ENCODE peak calls at places on chromosomes 5 and 9, in five cellular contexts. One of them, this sample, is unnamed.

GRCh38 chr5:32543291-32543690 is 42.1 kb upstream of the SUB1 start:
- DNase-seq in astrocyte: peak
- DNase-seq in heart right ventricle: no peak
- DNase-seq in IMR-90: no peak
- DNase-seq in Panc1: no peak
- DNase-seq in this sample: no peak

GRCh38 chr5:33309076-33309475 is 131.7 kb upstream of the TARS1 start:
- DNase-seq in astrocyte: no peak
- DNase-seq in heart right ventricle: no peak
- DNase-seq in IMR-90: no peak
- DNase-seq in Panc1: no peak
- DNase-seq in this sample: no peak

GRCh38 chr5:57683036-57683600 is 200.5 kb upstream of the ACTBL2 start:
- DNase-seq in astrocyte: no peak
- DNase-seq in heart right ventricle: no peak
- DNase-seq in IMR-90: peak
- DNase-seq in Panc1: no peak
- DNase-seq in this sample: no peak

GRCh38 chr5:68699966-68700365 is 393.8 kb upstream of the SLC30A5 start:
- DNase-seq in astrocyte: no peak
- DNase-seq in heart right ventricle: no peak
- DNase-seq in IMR-90: no peak
- DNase-seq in Panc1: no peak
- DNase-seq in this sample: no peak

GRCh38 chr9:88852794-88853193 is 138.5 kb upstream of the S1PR3 start:
- DNase-seq in astrocyte: peak
- DNase-seq in heart right ventricle: no peak
- DNase-seq in IMR-90: peak
- DNase-seq in Panc1: no peak
- DNase-seq in this sample: no peak

GRCh38 chr5:88687253-88687955 is 195.6 kb downstream of the MEF2C start:
- DNase-seq in astrocyte: no peak
- DNase-seq in heart right ventricle: no peak
- DNase-seq in IMR-90: no peak
- DNase-seq in Panc1: no peak
- DNase-seq in this sample: no peak

GRCh38 chr5:141788296-141788980 is 89.8 kb downstream of the PCDH1 start:
- DNase-seq in astrocyte: no peak
- DNase-seq in heart right ventricle: no peak
- DNase-seq in IMR-90: no peak
- DNase-seq in Panc1: no peak
- DNase-seq in this sample: no peak

GRCh38 chr5:88829053-88829452 is 53.9 kb downstream of the MEF2C start:
- DNase-seq in astrocyte: no peak
- DNase-seq in heart right ventricle: no peak
- DNase-seq in IMR-90: no peak
- DNase-seq in Panc1: no peak
- DNase-seq in this sample: no peak

GRCh38 chr9:134853893-134854292 is 26.7 kb upstream of the FCN2 start:
- DNase-seq in astrocyte: no peak
- DNase-seq in heart right ventricle: no peak
- DNase-seq in IMR-90: no peak
- DNase-seq in Panc1: no peak
- DNase-seq in this sample: no peak

GRCh38 chr9:4666042-4666699 is at the start of gene SPATA6L:
- DNase-seq in astrocyte: peak
- DNase-seq in heart right ventricle: peak
- DNase-seq in IMR-90: peak
- DNase-seq in Panc1: no peak
- DNase-seq in this sample: peak

GRCh38 chr5:16744164-16744880 is 127.5 kb upstream of the RETREG1 start:
- DNase-seq in astrocyte: no peak
- DNase-seq in heart right ventricle: no peak
- DNase-seq in IMR-90: no peak
- DNase-seq in Panc1: no peak
- DNase-seq in this sample: no peak

GRCh38 chr9:97557606-97558095 is 56.2 kb downstream of the TMOD1 start:
- DNase-seq in astrocyte: no peak
- DNase-seq in heart right ventricle: peak
- DNase-seq in IMR-90: no peak
- DNase-seq in Panc1: no peak
- DNase-seq in this sample: peak

GRCh38 chr9:133509179-133510083 is 15.3 kb downstream of the MYMK start:
- DNase-seq in astrocyte: no peak
- DNase-seq in heart right ventricle: peak
- DNase-seq in IMR-90: no peak
- DNase-seq in Panc1: no peak
- DNase-seq in this sample: no peak

GRCh38 chr9:3708751-3709150 is 182.9 kb upstream of the RFX3 start:
- DNase-seq in astrocyte: peak
- DNase-seq in heart right ventricle: no peak
- DNase-seq in IMR-90: peak
- DNase-seq in Panc1: no peak
- DNase-seq in this sample: no peak

GRCh38 chr9:113514748-113515147 is 51.2 kb downstream of the RGS3 start:
- DNase-seq in astrocyte: no peak
- DNase-seq in heart right ventricle: no peak
- DNase-seq in IMR-90: no peak
- DNase-seq in Panc1: no peak
- DNase-seq in this sample: no peak

GRCh38 chr5:40796487-40796889 is 1.7 kb downstream of the PRKAA1 start:
- DNase-seq in astrocyte: peak
- DNase-seq in heart right ventricle: no peak
- DNase-seq in IMR-90: peak
- DNase-seq in Panc1: no peak
- DNase-seq in this sample: no peak

GRCh38 chr5:124630767-124631704 is 115.4 kb downstream of the ZNF608 start:
- DNase-seq in astrocyte: no peak
- DNase-seq in heart right ventricle: no peak
- DNase-seq in IMR-90: peak
- DNase-seq in Panc1: no peak
- DNase-seq in this sample: no peak

DNA sequence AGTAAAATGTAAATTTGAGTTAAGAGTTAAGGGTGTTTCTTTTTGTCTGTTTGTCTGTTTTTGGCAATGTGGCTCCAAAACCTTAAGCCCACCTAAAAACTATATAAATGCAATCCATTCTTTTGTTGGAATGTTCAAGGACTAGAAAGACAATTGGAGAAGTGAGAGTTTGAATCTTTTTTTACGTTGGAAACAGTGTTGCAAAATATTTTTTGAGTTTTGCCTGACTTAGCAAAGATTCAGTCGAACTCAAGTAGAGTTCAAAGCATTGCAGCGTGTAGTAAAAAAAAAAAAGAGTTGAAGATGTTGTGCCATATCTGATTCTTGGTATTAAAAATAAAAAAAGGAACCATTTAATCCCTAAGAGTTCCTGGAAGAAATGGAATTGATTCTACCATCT is 915 bp downstream of the SYK start:
- DNase-seq in astrocyte: no peak
- DNase-seq in heart right ventricle: no peak
- DNase-seq in IMR-90: no peak
- DNase-seq in Panc1: no peak
- DNase-seq in this sample: no peak
- H3K27ac ChIP-seq in astrocyte: no peak
- H3K27ac ChIP-seq in heart right ventricle: no peak
- H3K27ac ChIP-seq in IMR-90: no peak
- H3K27ac ChIP-seq in Panc1: no peak
- H3K27ac ChIP-seq in this sample: no peak

GRCh38 chr9:36858805-36859375 is 175.2 kb downstream of the PAX5 start:
- DNase-seq in astrocyte: no peak
- DNase-seq in heart right ventricle: no peak
- DNase-seq in IMR-90: no peak
- DNase-seq in Panc1: no peak
- DNase-seq in this sample: no peak

GRCh38 chr9:36854034-36854433 is 180.0 kb downstream of the PAX5 start:
- DNase-seq in astrocyte: no peak
- DNase-seq in heart right ventricle: no peak
- DNase-seq in IMR-90: no peak
- DNase-seq in Panc1: no peak
- DNase-seq in this sample: no peak

GRCh38 chr9:36853233-36853632 is 180.8 kb downstream of the PAX5 start:
- DNase-seq in astrocyte: no peak
- DNase-seq in heart right ventricle: no peak
- DNase-seq in IMR-90: no peak
- DNase-seq in Panc1: no peak
- DNase-seq in this sample: no peak

GRCh38 chr9:36854751-36855150 is 179.3 kb downstream of the PAX5 start:
- DNase-seq in astrocyte: no peak
- DNase-seq in heart right ventricle: no peak
- DNase-seq in IMR-90: no peak
- DNase-seq in Panc1: no peak
- DNase-seq in this sample: no peak

GRCh38 chr9:36855443-36856315 is 178.4 kb downstream of the PAX5 start:
- DNase-seq in astrocyte: no peak
- DNase-seq in heart right ventricle: no peak
- DNase-seq in IMR-90: no peak
- DNase-seq in Panc1: peak
- DNase-seq in this sample: no peak
- TF ChIP-seq CTCF in astrocyte: no peak
- TF ChIP-seq CTCF in heart right ventricle: no peak
- TF ChIP-seq CTCF in IMR-90: peak
- TF ChIP-seq CTCF in Panc1: no peak
- TF ChIP-seq CTCF in this sample: no peak

GRCh38 chr5:93587919-93588585 is 5.0 kb downstream of the NR2F1 start:
- DNase-seq in astrocyte: no peak
- DNase-seq in heart right ventricle: no peak
- DNase-seq in IMR-90: no peak
- DNase-seq in Panc1: no peak
- DNase-seq in this sample: no peak
- H3K4me3 ChIP-seq in astrocyte: peak
- H3K4me3 ChIP-seq in heart right ventricle: no peak
- H3K4me3 ChIP-seq in IMR-90: peak
- H3K4me3 ChIP-seq in Panc1: no peak
- H3K4me3 ChIP-seq in this sample: peak

GRCh38 chr9:126637002-126637849 is 23.5 kb downstream of the LMX1B start:
- DNase-seq in astrocyte: no peak
- DNase-seq in heart right ventricle: no peak
- DNase-seq in IMR-90: no peak
- DNase-seq in Panc1: no peak
- DNase-seq in this sample: no peak
- H3K27ac ChIP-seq in astrocyte: no peak
- H3K27ac ChIP-seq in heart right ventricle: no peak
- H3K27ac ChIP-seq in IMR-90: no peak
- H3K27ac ChIP-seq in Panc1: no peak
- H3K27ac ChIP-seq in this sample: no peak

GRCh38 chr9:72471096-72471495 is 50.3 kb upstream of the TMC1 start:
- DNase-seq in astrocyte: no peak
- DNase-seq in heart right ventricle: no peak
- DNase-seq in IMR-90: no peak
- DNase-seq in Panc1: no peak
- DNase-seq in this sample: no peak
- TF ChIP-seq CTCF in astrocyte: no peak
- TF ChIP-seq CTCF in heart right ventricle: no peak
- TF ChIP-seq CTCF in IMR-90: no peak
- TF ChIP-seq CTCF in Panc1: no peak
- TF ChIP-seq CTCF in this sample: no peak

GRCh38 chr9:136660971-136661540 is 1.7 kb upstream of the EGFL7 start:
- DNase-seq in astrocyte: no peak
- DNase-seq in heart right ventricle: no peak
- DNase-seq in IMR-90: no peak
- DNase-seq in Panc1: no peak
- DNase-seq in this sample: no peak

GRCh38 chr9:136656795-136657611 is 5.7 kb upstream of the EGFL7 start:
- DNase-seq in astrocyte: no peak
- DNase-seq in heart right ventricle: peak
- DNase-seq in IMR-90: no peak
- DNase-seq in Panc1: no peak
- DNase-seq in this sample: no peak

GRCh38 chr9:136657975-136658848 is 4.5 kb upstream of the EGFL7 start:
- DNase-seq in astrocyte: no peak
- DNase-seq in heart right ventricle: peak
- DNase-seq in IMR-90: no peak
- DNase-seq in Panc1: no peak
- DNase-seq in this sample: no peak

GRCh38 chr9:136659861-136660784 is 2.6 kb upstream of the EGFL7 start:
- DNase-seq in astrocyte: no peak
- DNase-seq in heart right ventricle: peak
- DNase-seq in IMR-90: no peak
- DNase-seq in Panc1: no peak
- DNase-seq in this sample: no peak

GRCh38 chr9:136658849-136659535 is 3.7 kb upstream of the EGFL7 start:
- DNase-seq in astrocyte: no peak
- DNase-seq in heart right ventricle: peak
- DNase-seq in IMR-90: no peak
- DNase-seq in Panc1: no peak
- DNase-seq in this sample: no peak
- H3K4me3 ChIP-seq in astrocyte: no peak
- H3K4me3 ChIP-seq in heart right ventricle: peak
- H3K4me3 ChIP-seq in IMR-90: no peak
- H3K4me3 ChIP-seq in Panc1: no peak
- H3K4me3 ChIP-seq in this sample: no peak

GRCh38 chr5:60841361-60841760 is 2.7 kb downstream of the ELOVL7 start:
- DNase-seq in astrocyte: no peak
- DNase-seq in heart right ventricle: no peak
- DNase-seq in IMR-90: no peak
- DNase-seq in Panc1: no peak
- DNase-seq in this sample: no peak

GRCh38 chr5:60843693-60844428 is at the start of gene ELOVL7:
- DNase-seq in astrocyte: peak
- DNase-seq in heart right ventricle: peak
- DNase-seq in IMR-90: peak
- DNase-seq in Panc1: no peak
- DNase-seq in this sample: peak

GRCh38 chr5:60842859-60843692 is 993 bp downstream of the ELOVL7 start:
- DNase-seq in astrocyte: no peak
- DNase-seq in heart right ventricle: no peak
- DNase-seq in IMR-90: no peak
- DNase-seq in Panc1: no peak
- DNase-seq in this sample: peak

GRCh38 chr5:60846298-60846697 is 2.2 kb upstream of the ELOVL7 start:
- DNase-seq in astrocyte: no peak
- DNase-seq in heart right ventricle: no peak
- DNase-seq in IMR-90: no peak
- DNase-seq in Panc1: no peak
- DNase-seq in this sample: no peak

GRCh38 chr5:60844429-60844890 is 391 bp upstream of the ELOVL7 start:
- DNase-seq in astrocyte: peak
- DNase-seq in heart right ventricle: no peak
- DNase-seq in IMR-90: peak
- DNase-seq in Panc1: no peak
- DNase-seq in this sample: no peak
- H3K27ac ChIP-seq in astrocyte: no peak
- H3K27ac ChIP-seq in heart right ventricle: no peak
- H3K27ac ChIP-seq in IMR-90: no peak
- H3K27ac ChIP-seq in Panc1: no peak
- H3K27ac ChIP-seq in this sample: peak

This sample was measured in dorsolateral prefrontal cortex.